ENCODE peak calls at places on chromosomes 4 and X, in ten cellular contexts. R, I, G, C, S, J, Q, P, U and M are unnamed samples.

GRCh38 chr4:75985116-75985515 is 5.6 kb downstream of the SDAD1 start:
- DNase-seq in R (no peak), I (no peak), G (no peak), C (no peak), S (no peak), J (no peak), Q (no peak), P (peak), U (no peak), M (no peak)

GRCh38 chrX:55758033-55758432 is 40.5 kb downstream of the RRAGB start:
- DNase-seq in R (no peak), I (no peak), G (no peak), C (no peak), S (no peak), J (no peak), Q (peak), P (no peak), U (no peak), M (no peak)

GRCh38 chr4:162959056-162959455 is 207.6 kb downstream of the NAF1 start:
- DNase-seq in R (no peak), I (no peak), G (peak), C (no peak), S (peak), J (peak), Q (no peak), P (no peak), U (no peak), M (no peak)

GRCh38 chrX:24676403-24677024 is 17.2 kb upstream of the POLA1 start:
- DNase-seq in R (no peak), I (no peak), G (no peak), C (no peak), S (no peak), J (no peak), Q (peak), P (no peak), U (peak), M (no peak)

GRCh38 chrX:31038585-31039326 is 33.1 kb downstream of the FTHL17 start:
- DNase-seq in R (no peak), I (no peak), G (peak), C (peak), S (no peak), J (peak), Q (peak), P (no peak), U (peak), M (no peak)

GRCh38 chr4:142519342-142519741 is 326.8 kb downstream of the INPP4B start:
- DNase-seq in R (no peak), I (no peak), G (no peak), C (no peak), S (no peak), J (no peak), Q (no peak), P (no peak), U (no peak), M (no peak)

GRCh38 chr4:137393043-137393442 is 139.3 kb downstream of the PCDH18 start:
- DNase-seq in R (no peak), I (no peak), G (no peak), C (no peak), S (no peak), J (no peak), Q (no peak), P (no peak), U (no peak), M (no peak)

GRCh38 chrX:50200907-50201306 is at the start of gene AKAP4:
- DNase-seq in R (no peak), I (no peak), G (no peak), C (no peak), S (no peak), J (no peak), Q (no peak), P (no peak), U (no peak), M (no peak)

GRCh38 chrX:1601051-1601767 is 9.8 kb downstream of the AKAP17A start:
- DNase-seq in R (no peak), I (no peak), G (no peak), C (no peak), S (no peak), J (no peak), Q (no peak), P (no peak), U (no peak), M (peak)

GRCh38 chr4:102684605-102685052 is 76.1 kb downstream of the MANBA start:
- DNase-seq in R (no peak), I (no peak), G (no peak), C (no peak), S (peak), J (no peak), Q (no peak), P (no peak), U (peak), M (no peak)

GRCh38 chr4:56681158-56681848 is at the start of gene HOPX:
- DNase-seq in R (no peak), I (peak), G (peak), C (no peak), S (no peak), J (peak), Q (peak), P (no peak), U (no peak), M (no peak)

GRCh38 chr4:104064650-104065577 is 345.1 kb upstream of the TACR3 start:
- DNase-seq in R (no peak), I (no peak), G (peak), C (peak), S (peak), J (peak), Q (peak), P (no peak), U (peak), M (no peak)

GRCh38 chr4:147362868-147363440 is 117.9 kb upstream of the EDNRA start:
- DNase-seq in R (peak), I (peak), G (peak), C (no peak), S (no peak), J (peak), Q (no peak), P (no peak), U (no peak), M (no peak)

GRCh38 chr4:14465057-14465456 is 537.2 kb upstream of the CPEB2 start:
- DNase-seq in R (no peak), I (no peak), G (no peak), C (no peak), S (no peak), J (no peak), Q (no peak), P (no peak), U (no peak), M (no peak)

GRCh38 chr4:87251104-87251503 is 30.7 kb upstream of the KLHL8 start:
- DNase-seq in R (no peak), I (no peak), G (peak), C (no peak), S (no peak), J (peak), Q (peak), P (no peak), U (no peak), M (no peak)

GRCh38 chrX:110665636-110666035 is 130.0 kb downstream of the CHRDL1 start:
- DNase-seq in R (no peak), I (no peak), G (peak), C (peak), S (no peak), J (peak), Q (no peak), P (no peak), U (peak), M (no peak)

GRCh38 chr4:101114936-101115372 is 232.4 kb downstream of the PPP3CA start:
- DNase-seq in R (no peak), I (no peak), G (no peak), C (peak), S (peak), J (no peak), Q (no peak), P (no peak), U (no peak), M (no peak)

GRCh38 chr4:105536601-105537000 is 15.8 kb upstream of the ARHGEF38 start:
- DNase-seq in R (no peak), I (no peak), G (no peak), C (no peak), S (no peak), J (no peak), Q (no peak), P (no peak), U (no peak), M (no peak)

GRCh38 chrX:101417190-101417589 is 9.2 kb downstream of the HNRNPH2 start:
- DNase-seq in R (no peak), I (no peak), G (no peak), C (no peak), S (no peak), J (no peak), Q (no peak), P (no peak), U (no peak), M (no peak)

GRCh38 chrX:101415180-101416130 is 7.4 kb downstream of the HNRNPH2 start:
- DNase-seq in R (no peak), I (no peak), G (no peak), C (peak), S (no peak), J (no peak), Q (peak), P (no peak), U (peak), M (no peak)

GRCh38 chrX:101416691-101417090 is 8.7 kb downstream of the HNRNPH2 start:
- DNase-seq in R (no peak), I (no peak), G (no peak), C (no peak), S (no peak), J (no peak), Q (no peak), P (no peak), U (no peak), M (no peak)

GRCh38 chrX:101419489-101419888 is 11.5 kb downstream of the HNRNPH2 start:
- DNase-seq in R (no peak), I (no peak), G (no peak), C (no peak), S (no peak), J (no peak), Q (no peak), P (no peak), U (no peak), M (no peak)

GRCh38 chrX:101417981-101418841 is 10.2 kb downstream of the HNRNPH2 start:
- DNase-seq in R (peak), I (no peak), G (peak), C (no peak), S (no peak), J (peak), Q (peak), P (peak), U (no peak), M (peak)
- TF ChIP-seq POLR2A in R (no peak), I (no peak), G (no peak), C (no peak), S (no peak), J (peak), Q (no peak), P (no peak), U (no peak), M (peak)

GRCh38 chrX:13762015-13762414 is 27.5 kb downstream of the OFD1 start:
- DNase-seq in R (no peak), I (no peak), G (no peak), C (no peak), S (no peak), J (no peak), Q (no peak), P (no peak), U (no peak), M (no peak)

GRCh38 chrX:13760428-13760827 is 25.9 kb downstream of the OFD1 start:
- DNase-seq in R (no peak), I (no peak), G (no peak), C (no peak), S (no peak), J (no peak), Q (no peak), P (no peak), U (no peak), M (no peak)

GRCh38 chrX:13759152-13759718 is 24.7 kb downstream of the OFD1 start:
- DNase-seq in R (no peak), I (no peak), G (no peak), C (no peak), S (no peak), J (no peak), Q (no peak), P (no peak), U (no peak), M (no peak)

GRCh38 chrX:13763489-13763888 is 28.9 kb downstream of the OFD1 start:
- DNase-seq in R (no peak), I (peak), G (peak), C (no peak), S (no peak), J (no peak), Q (no peak), P (no peak), U (no peak), M (peak)

DNA sequence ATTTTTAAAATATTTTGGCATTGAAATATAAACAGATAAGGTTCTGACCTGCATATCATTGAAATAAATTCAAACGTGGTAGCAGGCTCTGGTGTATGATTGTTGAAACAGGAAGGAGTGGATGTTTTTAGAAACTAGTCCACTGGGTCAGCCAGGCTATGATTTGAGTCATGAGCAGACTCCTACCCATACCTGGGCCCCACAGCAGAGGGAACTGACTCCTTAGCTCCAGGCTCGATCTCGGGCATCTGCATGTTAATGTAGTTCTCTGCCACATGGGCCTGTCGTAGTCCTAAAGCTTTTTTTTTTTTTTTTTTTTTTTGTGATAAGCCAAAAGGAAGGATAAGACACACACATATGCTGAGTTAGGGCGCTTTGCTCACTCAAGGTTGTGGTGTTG is 27.1 kb downstream of the OFD1 start:
- DNase-seq in R (no peak), I (no peak), G (no peak), C (no peak), S (no peak), J (no peak), Q (no peak), P (no peak), U (no peak), M (no peak)
- H3K4me3 ChIP-seq in R (no peak), I (no peak), G (no peak), C (no peak), S (no peak), J (no peak), Q (no peak), P (no peak), U (no peak), M (no peak)

GRCh38 chrX:49153467-49153866 is 9.1 kb upstream of the MAGIX start:
- DNase-seq in R (no peak), I (no peak), G (no peak), C (no peak), S (no peak), J (no peak), Q (no peak), P (no peak), U (no peak), M (no peak)

GRCh38 chrX:49155243-49155899 is 7.2 kb upstream of the MAGIX start:
- DNase-seq in R (peak), I (peak), G (peak), C (no peak), S (peak), J (peak), Q (peak), P (no peak), U (peak), M (no peak)

GRCh38 chrX:49157194-49157593 is 5.4 kb upstream of the MAGIX start:
- DNase-seq in R (no peak), I (no peak), G (no peak), C (no peak), S (no peak), J (no peak), Q (no peak), P (no peak), U (no peak), M (no peak)

GRCh38 chrX:49160908-49161307 is 1.6 kb upstream of the MAGIX start:
- DNase-seq in R (no peak), I (no peak), G (no peak), C (no peak), S (no peak), J (no peak), Q (no peak), P (no peak), U (no peak), M (no peak)

DNA sequence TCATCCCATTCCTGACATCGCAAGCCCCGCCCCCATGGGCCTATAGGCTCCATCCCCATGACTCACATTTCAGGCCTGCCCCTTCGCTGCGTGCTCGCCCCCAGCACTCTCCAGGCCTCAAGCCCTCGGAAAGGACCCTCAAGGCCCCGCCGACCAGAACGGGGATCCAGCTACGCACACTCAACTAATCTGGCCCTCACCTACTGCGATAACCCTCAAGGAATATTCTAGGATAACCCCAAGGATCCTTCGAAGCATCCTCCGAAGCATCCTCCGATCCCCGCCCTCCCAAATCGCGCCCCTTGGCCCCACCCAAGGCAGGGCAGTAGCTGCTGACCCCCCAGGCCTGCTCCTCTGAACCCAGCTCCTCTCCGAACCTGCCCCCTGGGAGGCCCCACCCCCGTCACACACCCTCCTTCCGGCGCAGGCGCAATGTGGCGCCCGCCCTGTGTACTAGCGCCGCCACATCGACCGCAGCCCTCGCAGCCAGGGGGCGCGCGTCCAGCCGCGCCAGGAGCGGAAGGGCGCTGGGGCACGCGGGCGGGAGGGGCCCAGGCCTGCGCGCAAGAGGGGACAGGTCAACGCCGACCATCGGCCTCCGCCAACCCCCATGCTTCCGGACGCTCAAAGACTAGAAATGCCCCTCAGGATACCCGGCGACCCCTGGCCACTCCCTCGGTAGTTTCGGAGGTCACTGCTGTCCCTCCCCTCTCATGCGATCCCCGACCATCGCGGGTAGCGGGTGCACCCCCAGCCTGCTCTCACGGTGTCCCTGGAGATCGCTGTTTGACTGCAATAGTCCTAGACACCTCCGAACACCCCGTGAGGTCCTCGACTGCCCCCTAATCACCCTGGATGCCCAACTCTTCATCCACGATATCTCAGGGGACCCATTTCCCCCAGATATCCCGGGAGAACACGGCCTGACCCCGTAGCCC is 6.4 kb upstream of the MAGIX start:
- DNase-seq in R (peak), I (peak), G (peak), C (no peak), S (peak), J (peak), Q (peak), P (peak), U (peak), M (peak)
- TF ChIP-seq POLR2AphosphoS5 in R (peak), I (peak), G (peak), C (no peak), S (no peak), J (peak), Q (peak), P (peak), U (no peak), M (no peak)

GRCh38 chrX:137305404-137305803 is 260.5 kb upstream of the ZIC3 start:
- DNase-seq in R (no peak), I (no peak), G (no peak), C (no peak), S (no peak), J (no peak), Q (no peak), P (no peak), U (no peak), M (no peak)
- TF ChIP-seq POLR2A in R (no peak), I (no peak), G (no peak), C (no peak), S (no peak), J (no peak), Q (no peak), P (no peak), U (no peak), M (no peak)

DNA sequence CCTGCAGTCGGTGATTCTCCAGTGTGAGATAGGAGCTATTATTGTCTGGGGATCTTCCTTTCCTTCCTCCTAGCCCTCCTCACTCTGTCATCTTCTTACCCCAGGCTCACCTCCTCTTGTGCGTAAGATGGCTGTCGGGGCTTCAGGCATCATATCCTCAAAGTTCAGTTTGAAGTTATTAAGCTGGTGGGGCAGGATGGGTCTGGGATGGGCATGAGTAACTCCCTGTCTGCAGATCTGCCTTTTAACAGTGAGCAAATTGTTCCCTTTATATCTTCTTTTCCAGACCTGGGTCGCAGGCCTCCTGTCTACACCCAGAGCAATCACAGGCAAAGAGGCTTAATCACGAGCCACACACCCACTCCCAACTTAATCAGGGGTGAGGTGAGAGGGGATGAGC is 900 bp upstream of the MTMR1 start:
- DNase-seq in R (no peak), I (no peak), G (no peak), C (no peak), S (no peak), J (no peak), Q (no peak), P (no peak), U (no peak), M (no peak)
- H3K4me3 ChIP-seq in R (peak), I (peak), G (peak), C (peak), S (peak), J (no peak), Q (no peak), P (peak), U (no peak), M (peak)

DNA sequence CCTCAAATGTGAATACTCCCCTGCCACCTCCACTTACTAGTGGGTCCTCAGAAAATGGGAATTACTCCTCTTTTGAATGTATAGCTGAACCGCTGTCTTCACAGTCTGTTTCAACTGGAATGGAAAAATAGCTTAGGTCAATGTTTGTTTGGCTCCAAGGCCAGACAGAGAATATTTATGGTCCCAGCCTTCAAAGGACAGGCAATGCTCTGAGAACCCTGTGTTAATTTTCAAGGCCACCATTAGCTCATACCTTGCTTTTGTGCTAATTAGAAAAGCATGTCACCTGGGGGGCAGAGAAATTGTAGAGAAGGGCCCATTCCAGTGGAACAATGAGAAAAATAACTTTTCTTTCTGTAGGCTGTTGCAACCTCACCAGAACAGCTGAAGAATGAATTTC is 4.6 kb upstream of the MORF4L2 start:
- DNase-seq in R (no peak), I (no peak), G (no peak), C (peak), S (no peak), J (no peak), Q (no peak), P (no peak), U (no peak), M (no peak)
- TF ChIP-seq POLR2AphosphoS5 in R (no peak), I (no peak), G (no peak), C (no peak), S (no peak), J (no peak), Q (no peak), P (no peak), U (no peak), M (no peak)

DNA sequence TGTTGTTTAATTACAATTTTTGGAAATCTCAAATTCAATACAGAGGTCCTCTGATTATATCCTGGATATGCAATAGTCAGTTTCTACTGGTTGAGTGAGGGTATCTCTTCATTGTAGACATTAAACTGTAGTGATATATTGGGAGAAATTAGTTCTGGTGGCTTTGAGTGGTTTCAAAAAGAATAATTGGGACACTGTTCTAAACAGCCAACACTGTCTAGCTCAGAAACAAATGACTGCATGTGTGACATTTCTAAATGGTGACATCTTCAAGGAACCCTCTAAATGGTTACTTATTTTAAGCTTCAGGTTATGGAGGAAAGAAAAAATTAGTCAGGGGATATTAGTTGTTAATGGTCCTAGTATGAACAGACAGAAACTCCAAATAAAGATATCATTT is 186.2 kb downstream of the LARP7 start:
- DNase-seq in R (no peak), I (no peak), G (no peak), C (no peak), S (no peak), J (no peak), Q (no peak), P (no peak), U (no peak), M (no peak)
- TF ChIP-seq POLR2A in R (no peak), I (no peak), G (no peak), C (no peak), S (no peak), J (no peak), Q (no peak), P (no peak), U (no peak), M (no peak)